ENCODE peak calls at places on chromosomes 4 and X, in nine cellular contexts. One of them, this sample, is unnamed.

GRCh38 chr4:141329174-141329569 is 108.5 kb downstream of the ZNF330 start:
- DNase-seq in GM23248: peak; percentile 87
- DNase-seq in PC-3: peak; percentile 95
- DNase-seq in lower lobe of right lung: no peak
- DNase-seq in heart right ventricle: no peak
- DNase-seq in tibial nerve: no peak
- DNase-seq in small intestine: no peak
- DNase-seq in cardiac muscle cell: peak; percentile 54
- DNase-seq in A673: peak; percentile 89
- DNase-seq in this sample: peak; percentile 40

GRCh38 chr4:122224348-122224747 is 72.2 kb downstream of the BLTP1 start:
- DNase-seq in cardiac muscle cell: peak; percentile 21
- DNase-seq in heart right ventricle: no peak
- DNase-seq in A673: peak; percentile 69
- DNase-seq in GM23248: peak; percentile 23
- DNase-seq in lower lobe of right lung: no peak
- DNase-seq in PC-3: peak; percentile 34
- DNase-seq in small intestine: no peak
- DNase-seq in tibial nerve: no peak
- DNase-seq in this sample: no peak

GRCh38 chrX:41382699-41383645 is 49.0 kb downstream of the DDX3X start:
- DNase-seq in tibial nerve: no peak
- DNase-seq in heart right ventricle: no peak
- DNase-seq in PC-3: peak; percentile 32
- DNase-seq in A673: no peak
- DNase-seq in lower lobe of right lung: no peak
- DNase-seq in cardiac muscle cell: peak; percentile 50
- DNase-seq in small intestine: peak; percentile 88
- DNase-seq in GM23248: peak; percentile 66
- DNase-seq in this sample: no peak

GRCh38 chr4:76654796-76655195 is 219.8 kb downstream of the SHROOM3 start:
- DNase-seq in tibial nerve: no peak
- DNase-seq in cardiac muscle cell: no peak
- DNase-seq in PC-3: no peak
- DNase-seq in small intestine: no peak
- DNase-seq in A673: no peak
- DNase-seq in lower lobe of right lung: no peak
- DNase-seq in GM23248: peak; percentile 53
- DNase-seq in heart right ventricle: no peak
- DNase-seq in this sample: no peak

GRCh38 chr4:6840062-6840976 is 57.8 kb downstream of the KIAA0232 start:
- DNase-seq in small intestine: peak; percentile 45
- DNase-seq in lower lobe of right lung: no peak
- DNase-seq in tibial nerve: no peak
- DNase-seq in A673: no peak
- DNase-seq in PC-3: no peak
- DNase-seq in cardiac muscle cell: peak; percentile 79
- DNase-seq in GM23248: peak; percentile 27
- DNase-seq in heart right ventricle: no peak
- DNase-seq in this sample: no peak

GRCh38 chr4:113639311-113639710 is 122.2 kb downstream of the CAMK2D start:
- DNase-seq in lower lobe of right lung: no peak
- DNase-seq in heart right ventricle: no peak
- DNase-seq in cardiac muscle cell: no peak
- DNase-seq in PC-3: no peak
- DNase-seq in GM23248: no peak
- DNase-seq in small intestine: no peak
- DNase-seq in tibial nerve: no peak
- DNase-seq in A673: no peak
- DNase-seq in this sample: no peak

GRCh38 chrX:11427082-11428033 is 134.1 kb downstream of the AMELX start:
- DNase-seq in GM23248: peak; percentile 46
- DNase-seq in heart right ventricle: peak; percentile 62
- DNase-seq in tibial nerve: peak; percentile 31
- DNase-seq in lower lobe of right lung: peak; percentile 61
- DNase-seq in A673: no peak
- DNase-seq in PC-3: peak; percentile 26
- DNase-seq in cardiac muscle cell: peak; percentile 54
- DNase-seq in small intestine: no peak
- DNase-seq in this sample: no peak

GRCh38 chr4:151013491-151013890 is 1.6 kb downstream of the LRBA start:
- DNase-seq in A673: no peak
- DNase-seq in cardiac muscle cell: no peak
- DNase-seq in GM23248: peak; percentile 6
- DNase-seq in small intestine: no peak
- DNase-seq in PC-3: no peak
- DNase-seq in tibial nerve: no peak
- DNase-seq in lower lobe of right lung: no peak
- DNase-seq in heart right ventricle: no peak
- DNase-seq in this sample: no peak

GRCh38 chr4:40438384-40439026 is 103.4 kb downstream of the CHRNA9 start:
- DNase-seq in lower lobe of right lung: no peak
- DNase-seq in cardiac muscle cell: no peak
- DNase-seq in PC-3: no peak
- DNase-seq in GM23248: no peak
- DNase-seq in small intestine: no peak
- DNase-seq in A673: no peak
- DNase-seq in tibial nerve: no peak
- DNase-seq in heart right ventricle: no peak
- DNase-seq in this sample: no peak

GRCh38 chr4:58301384-58301783 is 1191.2 kb upstream of the IGFBP7 start:
- DNase-seq in PC-3: no peak
- DNase-seq in cardiac muscle cell: peak; percentile 27
- DNase-seq in lower lobe of right lung: no peak
- DNase-seq in tibial nerve: no peak
- DNase-seq in heart right ventricle: no peak
- DNase-seq in GM23248: no peak
- DNase-seq in small intestine: no peak
- DNase-seq in A673: no peak
- DNase-seq in this sample: no peak

GRCh38 chrX:115134366-115134765 is 54.8 kb upstream of the RBMXL3 start:
- DNase-seq in PC-3: no peak
- DNase-seq in heart right ventricle: no peak
- DNase-seq in cardiac muscle cell: no peak
- DNase-seq in A673: no peak
- DNase-seq in tibial nerve: no peak
- DNase-seq in lower lobe of right lung: no peak
- DNase-seq in small intestine: no peak
- DNase-seq in GM23248: no peak
- DNase-seq in this sample: no peak

GRCh38 chr4:137312257-137312656 is 220.0 kb downstream of the PCDH18 start:
- DNase-seq in lower lobe of right lung: no peak
- DNase-seq in heart right ventricle: no peak
- DNase-seq in PC-3: peak; percentile 26
- DNase-seq in tibial nerve: no peak
- DNase-seq in GM23248: peak; percentile 58
- DNase-seq in cardiac muscle cell: peak; percentile 30
- DNase-seq in A673: no peak
- DNase-seq in small intestine: no peak
- DNase-seq in this sample: peak; percentile 39

GRCh38 chrX:123731987-123732678 is 719 bp downstream of the THOC2 start:
- DNase-seq in lower lobe of right lung: no peak
- DNase-seq in small intestine: peak; percentile 44
- DNase-seq in heart right ventricle: no peak
- DNase-seq in A673: peak; percentile 14
- DNase-seq in tibial nerve: no peak
- DNase-seq in cardiac muscle cell: peak; percentile 40
- DNase-seq in PC-3: peak; percentile 15
- DNase-seq in GM23248: peak; percentile 72
- DNase-seq in this sample: peak; percentile 17

GRCh38 chr4:74947798-74948197 is 14.9 kb downstream of the PARM1 start:
- DNase-seq in tibial nerve: no peak
- DNase-seq in small intestine: no peak
- DNase-seq in GM23248: no peak
- DNase-seq in lower lobe of right lung: no peak
- DNase-seq in A673: no peak
- DNase-seq in cardiac muscle cell: no peak
- DNase-seq in PC-3: no peak
- DNase-seq in heart right ventricle: no peak
- DNase-seq in this sample: no peak

GRCh38 chrX:142249721-142250120 is 44.6 kb upstream of the MAGEC2 start:
- DNase-seq in cardiac muscle cell: no peak
- DNase-seq in small intestine: no peak
- DNase-seq in lower lobe of right lung: no peak
- DNase-seq in tibial nerve: no peak
- DNase-seq in A673: no peak
- DNase-seq in PC-3: no peak
- DNase-seq in heart right ventricle: no peak
- DNase-seq in GM23248: no peak
- DNase-seq in this sample: no peak

GRCh38 chr4:6563935-6564645 is 10.9 kb upstream of the MAN2B2 start:
- DNase-seq in small intestine: no peak
- DNase-seq in GM23248: no peak
- DNase-seq in cardiac muscle cell: no peak
- DNase-seq in heart right ventricle: no peak
- DNase-seq in lower lobe of right lung: no peak
- DNase-seq in PC-3: no peak
- DNase-seq in A673: no peak
- DNase-seq in tibial nerve: no peak
- DNase-seq in this sample: no peak

GRCh38 chr4:55216871-55217635 is 91.7 kb upstream of the KDR start:
- DNase-seq in PC-3: peak; percentile 33
- DNase-seq in lower lobe of right lung: no peak
- DNase-seq in A673: peak; percentile 14
- DNase-seq in heart right ventricle: no peak
- DNase-seq in tibial nerve: no peak
- DNase-seq in cardiac muscle cell: no peak
- DNase-seq in GM23248: peak; percentile 28
- DNase-seq in small intestine: no peak
- DNase-seq in this sample: no peak

GRCh38 chr4:114378306-114378903 is 220.2 kb upstream of the UGT8 start:
- DNase-seq in tibial nerve: no peak
- DNase-seq in lower lobe of right lung: no peak
- DNase-seq in PC-3: peak; percentile 54
- DNase-seq in heart right ventricle: no peak
- DNase-seq in GM23248: peak; percentile 78
- DNase-seq in cardiac muscle cell: peak; percentile 51
- DNase-seq in A673: peak; percentile 33
- DNase-seq in small intestine: peak; percentile 59
- DNase-seq in this sample: no peak

GRCh38 chr4:65668201-65669007 is 1.9 kb downstream of the EPHA5 start:
- DNase-seq in lower lobe of right lung: no peak
- DNase-seq in A673: peak; percentile 44
- DNase-seq in tibial nerve: no peak
- DNase-seq in PC-3: peak; percentile 39
- DNase-seq in GM23248: peak; percentile 33
- DNase-seq in cardiac muscle cell: no peak
- DNase-seq in small intestine: no peak
- DNase-seq in heart right ventricle: no peak
- DNase-seq in this sample: no peak

GRCh38 chrX:70755850-70756249 is 152.7 kb downstream of the TEX11 start:
- DNase-seq in heart right ventricle: no peak
- DNase-seq in small intestine: no peak
- DNase-seq in A673: no peak
- DNase-seq in PC-3: no peak
- DNase-seq in GM23248: no peak
- DNase-seq in tibial nerve: no peak
- DNase-seq in cardiac muscle cell: no peak
- DNase-seq in lower lobe of right lung: no peak
- DNase-seq in this sample: no peak

GRCh38 chrX:110396777-110397176 is 38.1 kb downstream of the RTL9 start:
- DNase-seq in lower lobe of right lung: no peak
- DNase-seq in tibial nerve: no peak
- DNase-seq in PC-3: peak; percentile 34
- DNase-seq in cardiac muscle cell: no peak
- DNase-seq in A673: no peak
- DNase-seq in heart right ventricle: no peak
- DNase-seq in small intestine: no peak
- DNase-seq in GM23248: peak; percentile 33
- DNase-seq in this sample: no peak

GRCh38 chr4:3291969-3292570 is 751 bp upstream of the RGS12 start:
- DNase-seq in A673: peak; percentile 70
- DNase-seq in PC-3: peak; percentile 52
- DNase-seq in heart right ventricle: peak; percentile 73
- DNase-seq in GM23248: peak; percentile 80
- DNase-seq in lower lobe of right lung: peak; percentile 82
- DNase-seq in cardiac muscle cell: peak; percentile 42
- DNase-seq in small intestine: peak; percentile 70
- DNase-seq in tibial nerve: no peak
- DNase-seq in this sample: no peak
- H3K4me1 ChIP-seq in A673: peaks cover 16% of the 10 kb centered on the region
- H3K4me1 ChIP-seq in PC-3: peaks cover 6% of the 10 kb centered on the region
- H3K4me1 ChIP-seq in heart right ventricle: peaks cover 9% of the 10 kb centered on the region
- H3K4me1 ChIP-seq in GM23248: peaks cover 10% of the 10 kb centered on the region
- H3K4me1 ChIP-seq in lower lobe of right lung: peaks cover 26% of the 10 kb centered on the region
- H3K4me1 ChIP-seq in cardiac muscle cell: peaks cover 18% of the 10 kb centered on the region
- H3K4me1 ChIP-seq in small intestine: peaks cover 4% of the 10 kb centered on the region
- H3K4me1 ChIP-seq in tibial nerve: no peaks in the 10 kb centered on the region
- H3K4me1 ChIP-seq in this sample: peaks cover 3% of the 10 kb centered on the region

DNA sequence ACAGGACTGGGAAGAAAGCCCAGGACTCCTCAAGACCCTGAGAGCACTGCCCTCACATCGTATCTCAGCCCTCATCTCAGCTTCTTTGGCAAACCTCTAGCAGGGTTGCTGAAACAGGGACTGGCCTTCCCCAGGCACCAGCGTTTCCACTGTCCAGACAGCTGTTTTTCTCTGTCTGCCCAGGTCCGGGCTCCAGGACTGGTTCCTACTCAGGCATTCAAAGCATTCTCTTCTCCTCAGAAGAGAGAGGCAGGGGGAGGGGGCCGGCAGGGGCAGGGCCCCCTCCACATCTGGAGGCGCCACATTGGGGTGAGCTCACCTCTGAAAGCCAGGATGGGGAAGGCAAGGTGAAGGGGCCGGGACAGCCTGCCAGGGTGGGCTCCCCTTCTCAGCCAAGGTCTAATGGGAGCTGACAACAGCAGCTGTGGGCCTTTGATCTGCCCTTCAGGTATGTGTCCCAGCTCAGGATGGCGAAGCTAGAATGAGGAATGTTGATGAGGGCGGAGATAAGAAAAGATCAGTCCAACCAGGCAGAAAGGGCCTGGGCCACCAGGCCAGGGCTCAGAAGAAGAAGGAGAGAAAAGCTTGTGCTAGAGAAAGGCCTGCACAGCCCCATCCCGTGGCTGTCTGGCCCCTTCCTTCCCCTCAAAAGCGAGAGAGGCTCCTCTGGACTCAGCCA is 60.4 kb downstream of the PJA1 start:
- DNase-seq in lower lobe of right lung: no peak
- DNase-seq in cardiac muscle cell: no peak
- DNase-seq in PC-3: no peak
- DNase-seq in tibial nerve: no peak
- DNase-seq in heart right ventricle: no peak
- DNase-seq in GM23248: no peak
- DNase-seq in small intestine: no peak
- DNase-seq in A673: no peak
- DNase-seq in this sample: no peak
- H3K4me1 ChIP-seq in lower lobe of right lung: peaks cover 4% of the 10 kb centered on the region
- H3K4me1 ChIP-seq in cardiac muscle cell: peaks cover 20% of the 10 kb centered on the region
- H3K4me1 ChIP-seq in PC-3: peaks cover 16% of the 10 kb centered on the region
- H3K4me1 ChIP-seq in tibial nerve: no peaks in the 10 kb centered on the region
- H3K4me1 ChIP-seq in heart right ventricle: no peaks in the 10 kb centered on the region
- H3K4me1 ChIP-seq in GM23248: no peaks in the 10 kb centered on the region
- H3K4me1 ChIP-seq in small intestine: no peaks in the 10 kb centered on the region
- H3K4me1 ChIP-seq in A673: peaks cover 18% of the 10 kb centered on the region
- H3K4me1 ChIP-seq in this sample: peaks cover 3% of the 10 kb centered on the region

GRCh38 chr4:15676039-15676438 is 5.6 kb upstream of the FAM200B start:
- DNase-seq in small intestine: no peak
- DNase-seq in heart right ventricle: no peak
- DNase-seq in A673: no peak
- DNase-seq in cardiac muscle cell: no peak
- DNase-seq in lower lobe of right lung: no peak
- DNase-seq in GM23248: no peak
- DNase-seq in tibial nerve: no peak
- DNase-seq in PC-3: no peak
- DNase-seq in this sample: no peak
- H3K4me1 ChIP-seq in small intestine: no peaks in the 10 kb centered on the region
- H3K4me1 ChIP-seq in heart right ventricle: no peaks in the 10 kb centered on the region
- H3K4me1 ChIP-seq in A673: peaks cover 25% of the 10 kb centered on the region
- H3K4me1 ChIP-seq in cardiac muscle cell: no peaks in the 10 kb centered on the region
- H3K4me1 ChIP-seq in lower lobe of right lung: peaks cover 1% of the 10 kb centered on the region
- H3K4me1 ChIP-seq in GM23248: peaks cover 26% of the 10 kb centered on the region
- H3K4me1 ChIP-seq in tibial nerve: no peaks in the 10 kb centered on the region
- H3K4me1 ChIP-seq in PC-3: peaks cover 34% of the 10 kb centered on the region
- H3K4me1 ChIP-seq in this sample: peaks cover 25% of the 10 kb centered on the region

GRCh38 chrX:47187106-47187677 is 6.4 kb upstream of the UBA1 start:
- DNase-seq in PC-3: peak; percentile 23
- DNase-seq in lower lobe of right lung: no peak
- DNase-seq in tibial nerve: no peak
- DNase-seq in cardiac muscle cell: no peak
- DNase-seq in small intestine: no peak
- DNase-seq in GM23248: no peak
- DNase-seq in heart right ventricle: no peak
- DNase-seq in A673: no peak
- DNase-seq in this sample: no peak
- H3K4me1 ChIP-seq in PC-3: peaks cover 6% of the 10 kb centered on the region
- H3K4me1 ChIP-seq in lower lobe of right lung: no peaks in the 10 kb centered on the region
- H3K4me1 ChIP-seq in tibial nerve: no peaks in the 10 kb centered on the region
- H3K4me1 ChIP-seq in cardiac muscle cell: no peaks in the 10 kb centered on the region
- H3K4me1 ChIP-seq in small intestine: no peaks in the 10 kb centered on the region
- H3K4me1 ChIP-seq in GM23248: peaks cover 4% of the 10 kb centered on the region
- H3K4me1 ChIP-seq in heart right ventricle: no peaks in the 10 kb centered on the region
- H3K4me1 ChIP-seq in A673: no peaks in the 10 kb centered on the region
- H3K4me1 ChIP-seq in this sample: peaks cover under 1% of the 10 kb centered on the region

This sample was measured in foreskin keratinocyte.